ENCODE peak calls at places on chromosomes 6 and 20, in ten cellular contexts. One of them, this sample, is unnamed.

GRCh38 chr6:29749668-29750067 is 26.4 kb downstream of the HLA-F start:
- DNase-seq in brain microvascular endothelial cell: no peak
- DNase-seq in lung: no peak
- DNase-seq in fibroblast of villous mesenchyme: no peak
- DNase-seq in stimulated activated CD4-positive, alpha-beta T cell treated with anti-CD3 and anti-CD28 coated beads, TNF-alpha, amount 100 ng/mL, for 4 hours: no peak
- DNase-seq in HuH-7.5: no peak
- DNase-seq in astrocyte of the cerebellum: no peak
- DNase-seq in kidney glomerular epithelial cell: no peak
- DNase-seq in Calu3: no peak
- DNase-seq in epithelial cell of esophagus: no peak
- DNase-seq in this sample: no peak

GRCh38 chr20:53723045-53723444 is 129.4 kb upstream of the ZNF217 start:
- DNase-seq in lung: no peak
- DNase-seq in Calu3: no peak
- DNase-seq in epithelial cell of esophagus: no peak
- DNase-seq in HuH-7.5: no peak
- DNase-seq in astrocyte of the cerebellum: no peak
- DNase-seq in brain microvascular endothelial cell: no peak
- DNase-seq in kidney glomerular epithelial cell: no peak
- DNase-seq in stimulated activated CD4-positive, alpha-beta T cell treated with anti-CD3 and anti-CD28 coated beads, TNF-alpha, amount 100 ng/mL, for 4 hours: no peak
- DNase-seq in fibroblast of villous mesenchyme: no peak
- DNase-seq in this sample: no peak

GRCh38 chr20:23995905-23996666 is 7.5 kb upstream of the GGTLC1 start:
- DNase-seq in lung: no peak
- DNase-seq in HuH-7.5: peak; percentile 35
- DNase-seq in brain microvascular endothelial cell: peak; percentile 4
- DNase-seq in stimulated activated CD4-positive, alpha-beta T cell treated with anti-CD3 and anti-CD28 coated beads, TNF-alpha, amount 100 ng/mL, for 4 hours: peak; percentile 38
- DNase-seq in Calu3: peak; percentile 28
- DNase-seq in astrocyte of the cerebellum: peak; percentile 9
- DNase-seq in epithelial cell of esophagus: peak; percentile 44
- DNase-seq in kidney glomerular epithelial cell: peak; percentile 20
- DNase-seq in fibroblast of villous mesenchyme: peak; percentile 36
- DNase-seq in this sample: peak; percentile 45

GRCh38 chr20:9344080-9344920 is 170.1 kb upstream of the LAMP5 start:
- DNase-seq in fibroblast of villous mesenchyme: peak; percentile 80
- DNase-seq in brain microvascular endothelial cell: peak; percentile 35
- DNase-seq in stimulated activated CD4-positive, alpha-beta T cell treated with anti-CD3 and anti-CD28 coated beads, TNF-alpha, amount 100 ng/mL, for 4 hours: no peak
- DNase-seq in kidney glomerular epithelial cell: peak; percentile 56
- DNase-seq in astrocyte of the cerebellum: no peak
- DNase-seq in Calu3: no peak
- DNase-seq in epithelial cell of esophagus: no peak
- DNase-seq in lung: no peak
- DNase-seq in HuH-7.5: no peak
- DNase-seq in this sample: no peak

GRCh38 chr6:141153563-141153962 is 979.2 kb upstream of the GJE1 start:
- DNase-seq in lung: no peak
- DNase-seq in fibroblast of villous mesenchyme: no peak
- DNase-seq in HuH-7.5: no peak
- DNase-seq in stimulated activated CD4-positive, alpha-beta T cell treated with anti-CD3 and anti-CD28 coated beads, TNF-alpha, amount 100 ng/mL, for 4 hours: no peak
- DNase-seq in epithelial cell of esophagus: no peak
- DNase-seq in kidney glomerular epithelial cell: no peak
- DNase-seq in brain microvascular endothelial cell: no peak
- DNase-seq in astrocyte of the cerebellum: no peak
- DNase-seq in Calu3: no peak
- DNase-seq in this sample: no peak

GRCh38 chr6:11246722-11247121 is 14.3 kb upstream of the NEDD9 start:
- DNase-seq in fibroblast of villous mesenchyme: no peak
- DNase-seq in brain microvascular endothelial cell: no peak
- DNase-seq in astrocyte of the cerebellum: no peak
- DNase-seq in epithelial cell of esophagus: no peak
- DNase-seq in Calu3: no peak
- DNase-seq in kidney glomerular epithelial cell: no peak
- DNase-seq in HuH-7.5: no peak
- DNase-seq in lung: no peak
- DNase-seq in stimulated activated CD4-positive, alpha-beta T cell treated with anti-CD3 and anti-CD28 coated beads, TNF-alpha, amount 100 ng/mL, for 4 hours: no peak
- DNase-seq in this sample: no peak

GRCh38 chr6:11202513-11203305 is 29.8 kb downstream of the NEDD9 start:
- DNase-seq in lung: no peak
- DNase-seq in kidney glomerular epithelial cell: no peak
- DNase-seq in stimulated activated CD4-positive, alpha-beta T cell treated with anti-CD3 and anti-CD28 coated beads, TNF-alpha, amount 100 ng/mL, for 4 hours: no peak
- DNase-seq in brain microvascular endothelial cell: no peak
- DNase-seq in Calu3: peak; percentile 47
- DNase-seq in astrocyte of the cerebellum: no peak
- DNase-seq in fibroblast of villous mesenchyme: no peak
- DNase-seq in HuH-7.5: peak; percentile 23
- DNase-seq in epithelial cell of esophagus: no peak
- DNase-seq in this sample: no peak

GRCh38 chr6:135603249-135603648 is 105.7 kb upstream of the AHI1 start:
- DNase-seq in stimulated activated CD4-positive, alpha-beta T cell treated with anti-CD3 and anti-CD28 coated beads, TNF-alpha, amount 100 ng/mL, for 4 hours: no peak
- DNase-seq in astrocyte of the cerebellum: no peak
- DNase-seq in kidney glomerular epithelial cell: no peak
- DNase-seq in Calu3: no peak
- DNase-seq in HuH-7.5: no peak
- DNase-seq in fibroblast of villous mesenchyme: no peak
- DNase-seq in lung: no peak
- DNase-seq in brain microvascular endothelial cell: no peak
- DNase-seq in epithelial cell of esophagus: no peak
- DNase-seq in this sample: peak; percentile 26

GRCh38 chr6:48092550-48093217 is 18.3 kb downstream of the PTCHD4 start:
- DNase-seq in kidney glomerular epithelial cell: no peak
- DNase-seq in Calu3: no peak
- DNase-seq in astrocyte of the cerebellum: no peak
- DNase-seq in epithelial cell of esophagus: no peak
- DNase-seq in stimulated activated CD4-positive, alpha-beta T cell treated with anti-CD3 and anti-CD28 coated beads, TNF-alpha, amount 100 ng/mL, for 4 hours: no peak
- DNase-seq in fibroblast of villous mesenchyme: no peak
- DNase-seq in HuH-7.5: no peak
- DNase-seq in lung: no peak
- DNase-seq in brain microvascular endothelial cell: no peak
- DNase-seq in this sample: no peak

GRCh38 chr6:152428126-152428525 is 209.0 kb downstream of the SYNE1 start:
- DNase-seq in Calu3: no peak
- DNase-seq in lung: no peak
- DNase-seq in astrocyte of the cerebellum: peak; percentile 11
- DNase-seq in fibroblast of villous mesenchyme: no peak
- DNase-seq in HuH-7.5: no peak
- DNase-seq in kidney glomerular epithelial cell: peak; percentile 71
- DNase-seq in brain microvascular endothelial cell: peak; percentile 6
- DNase-seq in epithelial cell of esophagus: peak; percentile 24
- DNase-seq in stimulated activated CD4-positive, alpha-beta T cell treated with anti-CD3 and anti-CD28 coated beads, TNF-alpha, amount 100 ng/mL, for 4 hours: no peak
- DNase-seq in this sample: no peak

GRCh38 chr6:117840541-117840983 is 66.5 kb upstream of the SLC35F1 start:
- DNase-seq in brain microvascular endothelial cell: peak; percentile 60
- DNase-seq in HuH-7.5: no peak
- DNase-seq in Calu3: peak; percentile 47
- DNase-seq in stimulated activated CD4-positive, alpha-beta T cell treated with anti-CD3 and anti-CD28 coated beads, TNF-alpha, amount 100 ng/mL, for 4 hours: no peak
- DNase-seq in fibroblast of villous mesenchyme: peak; percentile 34
- DNase-seq in lung: no peak
- DNase-seq in epithelial cell of esophagus: peak; percentile 67
- DNase-seq in kidney glomerular epithelial cell: no peak
- DNase-seq in astrocyte of the cerebellum: peak; percentile 71
- DNase-seq in this sample: peak; percentile 1

GRCh38 chr6:157239671-157240058 is 83.7 kb downstream of the TMEM242 start:
- DNase-seq in lung: no peak
- DNase-seq in fibroblast of villous mesenchyme: no peak
- DNase-seq in epithelial cell of esophagus: no peak
- DNase-seq in HuH-7.5: no peak
- DNase-seq in kidney glomerular epithelial cell: no peak
- DNase-seq in stimulated activated CD4-positive, alpha-beta T cell treated with anti-CD3 and anti-CD28 coated beads, TNF-alpha, amount 100 ng/mL, for 4 hours: no peak
- DNase-seq in brain microvascular endothelial cell: no peak
- DNase-seq in Calu3: no peak
- DNase-seq in astrocyte of the cerebellum: no peak
- DNase-seq in this sample: no peak

GRCh38 chr6:140744648-140745320 is 1370.3 kb upstream of the CITED2 start:
- DNase-seq in astrocyte of the cerebellum: peak; percentile 15
- DNase-seq in Calu3: peak; percentile 18
- DNase-seq in HuH-7.5: no peak
- DNase-seq in brain microvascular endothelial cell: peak; percentile 65
- DNase-seq in kidney glomerular epithelial cell: no peak
- DNase-seq in lung: no peak
- DNase-seq in epithelial cell of esophagus: peak; percentile 76
- DNase-seq in stimulated activated CD4-positive, alpha-beta T cell treated with anti-CD3 and anti-CD28 coated beads, TNF-alpha, amount 100 ng/mL, for 4 hours: no peak
- DNase-seq in fibroblast of villous mesenchyme: peak; percentile 35
- DNase-seq in this sample: peak; percentile 41

GRCh38 chr20:4064118-4064962 is 49.0 kb upstream of the RNF24 start:
- DNase-seq in epithelial cell of esophagus: peak; percentile 68
- DNase-seq in Calu3: peak; percentile 79
- DNase-seq in stimulated activated CD4-positive, alpha-beta T cell treated with anti-CD3 and anti-CD28 coated beads, TNF-alpha, amount 100 ng/mL, for 4 hours: no peak
- DNase-seq in astrocyte of the cerebellum: peak; percentile 85
- DNase-seq in kidney glomerular epithelial cell: peak; percentile 63
- DNase-seq in brain microvascular endothelial cell: peak; percentile 88
- DNase-seq in HuH-7.5: no peak
- DNase-seq in fibroblast of villous mesenchyme: peak; percentile 95
- DNase-seq in lung: peak; percentile 85
- DNase-seq in this sample: peak; percentile 48

GRCh38 chr6:68697394-68697793 is 62.3 kb downstream of the ADGRB3 start:
- DNase-seq in astrocyte of the cerebellum: no peak
- DNase-seq in epithelial cell of esophagus: no peak
- DNase-seq in kidney glomerular epithelial cell: no peak
- DNase-seq in Calu3: no peak
- DNase-seq in fibroblast of villous mesenchyme: no peak
- DNase-seq in lung: no peak
- DNase-seq in stimulated activated CD4-positive, alpha-beta T cell treated with anti-CD3 and anti-CD28 coated beads, TNF-alpha, amount 100 ng/mL, for 4 hours: no peak
- DNase-seq in brain microvascular endothelial cell: no peak
- DNase-seq in HuH-7.5: no peak
- DNase-seq in this sample: no peak

GRCh38 chr6:84728602-84729001 is 35.8 kb downstream of the TBX18 start:
- DNase-seq in lung: no peak
- DNase-seq in kidney glomerular epithelial cell: peak; percentile 5
- DNase-seq in astrocyte of the cerebellum: no peak
- DNase-seq in brain microvascular endothelial cell: peak; percentile 14
- DNase-seq in Calu3: no peak
- DNase-seq in stimulated activated CD4-positive, alpha-beta T cell treated with anti-CD3 and anti-CD28 coated beads, TNF-alpha, amount 100 ng/mL, for 4 hours: no peak
- DNase-seq in fibroblast of villous mesenchyme: peak; percentile 18
- DNase-seq in epithelial cell of esophagus: peak; percentile 62
- DNase-seq in HuH-7.5: no peak
- DNase-seq in this sample: no peak

GRCh38 chr20:62316331-62317166 is 13.8 kb downstream of the ADRM1 start:
- DNase-seq in lung: no peak
- DNase-seq in brain microvascular endothelial cell: no peak
- DNase-seq in Calu3: no peak
- DNase-seq in HuH-7.5: no peak
- DNase-seq in kidney glomerular epithelial cell: no peak
- DNase-seq in fibroblast of villous mesenchyme: no peak
- DNase-seq in astrocyte of the cerebellum: no peak
- DNase-seq in stimulated activated CD4-positive, alpha-beta T cell treated with anti-CD3 and anti-CD28 coated beads, TNF-alpha, amount 100 ng/mL, for 4 hours: no peak
- DNase-seq in epithelial cell of esophagus: peak; percentile 89
- DNase-seq in this sample: no peak

GRCh38 chr20:44765647-44766367 is 20.1 kb downstream of the KCNK15 start:
- DNase-seq in HuH-7.5: no peak
- DNase-seq in epithelial cell of esophagus: peak; percentile 39
- DNase-seq in stimulated activated CD4-positive, alpha-beta T cell treated with anti-CD3 and anti-CD28 coated beads, TNF-alpha, amount 100 ng/mL, for 4 hours: no peak
- DNase-seq in lung: no peak
- DNase-seq in kidney glomerular epithelial cell: no peak
- DNase-seq in Calu3: peak; percentile 41
- DNase-seq in astrocyte of the cerebellum: no peak
- DNase-seq in brain microvascular endothelial cell: no peak
- DNase-seq in fibroblast of villous mesenchyme: no peak
- DNase-seq in this sample: peak; percentile 82

GRCh38 chr6:11229267-11230043 is 3.0 kb downstream of the NEDD9 start:
- DNase-seq in HuH-7.5: no peak
- DNase-seq in Calu3: peak; percentile 33
- DNase-seq in astrocyte of the cerebellum: no peak
- DNase-seq in brain microvascular endothelial cell: no peak
- DNase-seq in fibroblast of villous mesenchyme: peak; percentile 63
- DNase-seq in epithelial cell of esophagus: peak; percentile 93
- DNase-seq in lung: no peak
- DNase-seq in stimulated activated CD4-positive, alpha-beta T cell treated with anti-CD3 and anti-CD28 coated beads, TNF-alpha, amount 100 ng/mL, for 4 hours: no peak
- DNase-seq in kidney glomerular epithelial cell: no peak
- DNase-seq in this sample: peak; percentile 94

GRCh38 chr20:33488201-33488600 is 1.7 kb upstream of the CBFA2T2 start:
- DNase-seq in astrocyte of the cerebellum: no peak
- DNase-seq in epithelial cell of esophagus: no peak
- DNase-seq in fibroblast of villous mesenchyme: no peak
- DNase-seq in stimulated activated CD4-positive, alpha-beta T cell treated with anti-CD3 and anti-CD28 coated beads, TNF-alpha, amount 100 ng/mL, for 4 hours: no peak
- DNase-seq in brain microvascular endothelial cell: no peak
- DNase-seq in Calu3: no peak
- DNase-seq in kidney glomerular epithelial cell: no peak
- DNase-seq in lung: no peak
- DNase-seq in HuH-7.5: no peak
- DNase-seq in this sample: no peak

GRCh38 chr6:18289283-18289682 is 25.0 kb upstream of the DEK start:
- DNase-seq in kidney glomerular epithelial cell: no peak
- DNase-seq in epithelial cell of esophagus: no peak
- DNase-seq in lung: no peak
- DNase-seq in stimulated activated CD4-positive, alpha-beta T cell treated with anti-CD3 and anti-CD28 coated beads, TNF-alpha, amount 100 ng/mL, for 4 hours: no peak
- DNase-seq in fibroblast of villous mesenchyme: no peak
- DNase-seq in Calu3: no peak
- DNase-seq in astrocyte of the cerebellum: no peak
- DNase-seq in HuH-7.5: no peak
- DNase-seq in brain microvascular endothelial cell: no peak
- DNase-seq in this sample: no peak

GRCh38 chr20:21352703-21353102 is 44.6 kb downstream of the NKX2-4 start:
- DNase-seq in stimulated activated CD4-positive, alpha-beta T cell treated with anti-CD3 and anti-CD28 coated beads, TNF-alpha, amount 100 ng/mL, for 4 hours: no peak
- DNase-seq in astrocyte of the cerebellum: peak; percentile 9
- DNase-seq in HuH-7.5: no peak
- DNase-seq in epithelial cell of esophagus: peak; percentile 9
- DNase-seq in lung: no peak
- DNase-seq in fibroblast of villous mesenchyme: peak; percentile 32
- DNase-seq in Calu3: no peak
- DNase-seq in brain microvascular endothelial cell: peak; percentile 47
- DNase-seq in kidney glomerular epithelial cell: no peak
- DNase-seq in this sample: no peak

GRCh38 chr6:47495207-47495606 is 17.6 kb downstream of the CD2AP start:
- DNase-seq in fibroblast of villous mesenchyme: no peak
- DNase-seq in astrocyte of the cerebellum: no peak
- DNase-seq in brain microvascular endothelial cell: no peak
- DNase-seq in epithelial cell of esophagus: no peak
- DNase-seq in kidney glomerular epithelial cell: no peak
- DNase-seq in Calu3: no peak
- DNase-seq in lung: no peak
- DNase-seq in HuH-7.5: no peak
- DNase-seq in stimulated activated CD4-positive, alpha-beta T cell treated with anti-CD3 and anti-CD28 coated beads, TNF-alpha, amount 100 ng/mL, for 4 hours: no peak
- DNase-seq in this sample: no peak

GRCh38 chr6:164928041-164928321 is 381.4 kb downstream of the C6orf118 start:
- DNase-seq in astrocyte of the cerebellum: no peak
- DNase-seq in Calu3: no peak
- DNase-seq in fibroblast of villous mesenchyme: no peak
- DNase-seq in lung: no peak
- DNase-seq in epithelial cell of esophagus: no peak
- DNase-seq in stimulated activated CD4-positive, alpha-beta T cell treated with anti-CD3 and anti-CD28 coated beads, TNF-alpha, amount 100 ng/mL, for 4 hours: no peak
- DNase-seq in kidney glomerular epithelial cell: no peak
- DNase-seq in HuH-7.5: no peak
- DNase-seq in brain microvascular endothelial cell: no peak
- DNase-seq in this sample: no peak

GRCh38 chr6:2141644-2142290 is 103.6 kb downstream of the GMDS start:
- DNase-seq in kidney glomerular epithelial cell: no peak
- DNase-seq in stimulated activated CD4-positive, alpha-beta T cell treated with anti-CD3 and anti-CD28 coated beads, TNF-alpha, amount 100 ng/mL, for 4 hours: no peak
- DNase-seq in lung: no peak
- DNase-seq in astrocyte of the cerebellum: no peak
- DNase-seq in epithelial cell of esophagus: no peak
- DNase-seq in Calu3: no peak
- DNase-seq in brain microvascular endothelial cell: no peak
- DNase-seq in HuH-7.5: no peak
- DNase-seq in fibroblast of villous mesenchyme: no peak
- DNase-seq in this sample: no peak

GRCh38 chr6:16737389-16737788 is 23.9 kb downstream of the ATXN1 start:
- DNase-seq in epithelial cell of esophagus: peak; percentile 31
- DNase-seq in astrocyte of the cerebellum: no peak
- DNase-seq in lung: no peak
- DNase-seq in fibroblast of villous mesenchyme: peak; percentile 67
- DNase-seq in brain microvascular endothelial cell: no peak
- DNase-seq in kidney glomerular epithelial cell: peak; percentile 14
- DNase-seq in HuH-7.5: no peak
- DNase-seq in stimulated activated CD4-positive, alpha-beta T cell treated with anti-CD3 and anti-CD28 coated beads, TNF-alpha, amount 100 ng/mL, for 4 hours: no peak
- DNase-seq in Calu3: no peak
- DNase-seq in this sample: no peak

GRCh38 chr6:48476257-48476656 is 365.3 kb upstream of the PTCHD4 start:
- DNase-seq in kidney glomerular epithelial cell: peak; percentile 28
- DNase-seq in lung: no peak
- DNase-seq in Calu3: peak; percentile 10
- DNase-seq in stimulated activated CD4-positive, alpha-beta T cell treated with anti-CD3 and anti-CD28 coated beads, TNF-alpha, amount 100 ng/mL, for 4 hours: no peak
- DNase-seq in brain microvascular endothelial cell: peak; percentile 14
- DNase-seq in HuH-7.5: no peak
- DNase-seq in epithelial cell of esophagus: peak; percentile 80
- DNase-seq in fibroblast of villous mesenchyme: peak; percentile 47
- DNase-seq in astrocyte of the cerebellum: peak; percentile 8
- DNase-seq in this sample: no peak

GRCh38 chr6:13383280-13384163 is 55.2 kb upstream of the TBC1D7 start:
- DNase-seq in kidney glomerular epithelial cell: peak; percentile 51
- DNase-seq in astrocyte of the cerebellum: no peak
- DNase-seq in lung: no peak
- DNase-seq in epithelial cell of esophagus: peak; percentile 86
- DNase-seq in Calu3: peak; percentile 32
- DNase-seq in fibroblast of villous mesenchyme: peak; percentile 64
- DNase-seq in HuH-7.5: no peak
- DNase-seq in brain microvascular endothelial cell: no peak
- DNase-seq in stimulated activated CD4-positive, alpha-beta T cell treated with anti-CD3 and anti-CD28 coated beads, TNF-alpha, amount 100 ng/mL, for 4 hours: no peak
- DNase-seq in this sample: peak; percentile 75